ENCODE peak calls at places on chromosomes 5 and 9, in nine cellular contexts. One of them, this sample, is unnamed. For H3K27me3, the result is how much of the 10 kb centered on the place peaks cover.

GRCh38 chr9:83583151-83584014 is 39.6 kb upstream of the IDNK start:
- DNase-seq in adipocyte: peak
- DNase-seq in astrocyte: peak
- DNase-seq in endodermal cell: peak
- DNase-seq in left lung: no peak
- DNase-seq in breast epithelium: no peak
- DNase-seq in left ventricle myocardium inferior: peak
- DNase-seq in right atrium auricular region: peak
- DNase-seq in CD8-positive, alpha-beta T cell: peak
- DNase-seq in this sample: peak

GRCh38 chr5:9533096-9533495 is 12.8 kb downstream of the SEMA5A start:
- DNase-seq in adipocyte: peak
- DNase-seq in astrocyte: peak
- DNase-seq in endodermal cell: no peak
- DNase-seq in left lung: no peak
- DNase-seq in breast epithelium: no peak
- DNase-seq in left ventricle myocardium inferior: no peak
- DNase-seq in right atrium auricular region: no peak
- DNase-seq in CD8-positive, alpha-beta T cell: no peak
- DNase-seq in this sample: no peak

GRCh38 chr5:137667341-137667740 is 68.5 kb downstream of the KLHL3 start:
- DNase-seq in adipocyte: no peak
- DNase-seq in astrocyte: peak
- DNase-seq in endodermal cell: no peak
- DNase-seq in left lung: no peak
- DNase-seq in breast epithelium: no peak
- DNase-seq in left ventricle myocardium inferior: no peak
- DNase-seq in right atrium auricular region: no peak
- DNase-seq in CD8-positive, alpha-beta T cell: no peak
- DNase-seq in this sample: no peak

GRCh38 chr5:126863402-126863801 is 86.5 kb downstream of the LMNB1 start:
- DNase-seq in adipocyte: no peak
- DNase-seq in astrocyte: no peak
- DNase-seq in endodermal cell: no peak
- DNase-seq in left lung: no peak
- DNase-seq in breast epithelium: no peak
- DNase-seq in left ventricle myocardium inferior: no peak
- DNase-seq in right atrium auricular region: no peak
- DNase-seq in CD8-positive, alpha-beta T cell: no peak
- DNase-seq in this sample: no peak

GRCh38 chr5:132298305-132298704 is 4.1 kb downstream of the SLC22A4 start:
- DNase-seq in adipocyte: peak
- DNase-seq in astrocyte: no peak
- DNase-seq in endodermal cell: no peak
- DNase-seq in left lung: no peak
- DNase-seq in breast epithelium: no peak
- DNase-seq in left ventricle myocardium inferior: no peak
- DNase-seq in right atrium auricular region: no peak
- DNase-seq in CD8-positive, alpha-beta T cell: no peak
- DNase-seq in this sample: no peak

GRCh38 chr5:151125421-151125820 is 32.2 kb downstream of the ANXA6 start:
- DNase-seq in adipocyte: no peak
- DNase-seq in astrocyte: no peak
- DNase-seq in endodermal cell: no peak
- DNase-seq in left lung: no peak
- DNase-seq in breast epithelium: no peak
- DNase-seq in left ventricle myocardium inferior: no peak
- DNase-seq in right atrium auricular region: no peak
- DNase-seq in CD8-positive, alpha-beta T cell: no peak
- DNase-seq in this sample: no peak

GRCh38 chr5:148998174-148998797 is 64.6 kb downstream of the SH3TC2 start:
- DNase-seq in adipocyte: peak
- DNase-seq in astrocyte: peak
- DNase-seq in endodermal cell: peak
- DNase-seq in left lung: no peak
- DNase-seq in breast epithelium: no peak
- DNase-seq in left ventricle myocardium inferior: no peak
- DNase-seq in right atrium auricular region: no peak
- DNase-seq in CD8-positive, alpha-beta T cell: no peak
- DNase-seq in this sample: no peak

GRCh38 chr9:124198948-124199347 is 58.8 kb upstream of the NEK6 start:
- DNase-seq in adipocyte: no peak
- DNase-seq in astrocyte: no peak
- DNase-seq in endodermal cell: peak
- DNase-seq in left lung: no peak
- DNase-seq in breast epithelium: peak
- DNase-seq in left ventricle myocardium inferior: no peak
- DNase-seq in right atrium auricular region: no peak
- DNase-seq in CD8-positive, alpha-beta T cell: no peak
- DNase-seq in this sample: no peak

GRCh38 chr5:58871648-58872242 is 288.9 kb downstream of the RAB3C start:
- DNase-seq in adipocyte: peak
- DNase-seq in astrocyte: no peak
- DNase-seq in endodermal cell: peak
- DNase-seq in left lung: no peak
- DNase-seq in breast epithelium: no peak
- DNase-seq in left ventricle myocardium inferior: no peak
- DNase-seq in right atrium auricular region: no peak
- DNase-seq in CD8-positive, alpha-beta T cell: no peak
- DNase-seq in this sample: peak

GRCh38 chr5:37495668-37496067 is 116.5 kb downstream of the WDR70 start:
- DNase-seq in adipocyte: peak
- DNase-seq in astrocyte: peak
- DNase-seq in endodermal cell: no peak
- DNase-seq in left lung: no peak
- DNase-seq in breast epithelium: no peak
- DNase-seq in left ventricle myocardium inferior: no peak
- DNase-seq in right atrium auricular region: no peak
- DNase-seq in CD8-positive, alpha-beta T cell: no peak
- DNase-seq in this sample: no peak

GRCh38 chr5:109316631-109317030 is 93.1 kb downstream of the PJA2 start:
- DNase-seq in adipocyte: no peak
- DNase-seq in astrocyte: peak
- DNase-seq in endodermal cell: no peak
- DNase-seq in left lung: no peak
- DNase-seq in breast epithelium: no peak
- DNase-seq in left ventricle myocardium inferior: no peak
- DNase-seq in right atrium auricular region: no peak
- DNase-seq in CD8-positive, alpha-beta T cell: no peak
- DNase-seq in this sample: no peak

GRCh38 chr5:334903-335739 is 13.6 kb downstream of the AHRR start:
- DNase-seq in adipocyte: no peak
- DNase-seq in astrocyte: no peak
- DNase-seq in endodermal cell: peak
- DNase-seq in left lung: no peak
- DNase-seq in breast epithelium: no peak
- DNase-seq in left ventricle myocardium inferior: no peak
- DNase-seq in right atrium auricular region: no peak
- DNase-seq in CD8-positive, alpha-beta T cell: no peak
- DNase-seq in this sample: peak

GRCh38 chr5:17252543-17252942 is 35.1 kb downstream of the BASP1 start:
- DNase-seq in adipocyte: peak
- DNase-seq in astrocyte: peak
- DNase-seq in endodermal cell: no peak
- DNase-seq in left lung: no peak
- DNase-seq in breast epithelium: no peak
- DNase-seq in left ventricle myocardium inferior: no peak
- DNase-seq in right atrium auricular region: no peak
- DNase-seq in CD8-positive, alpha-beta T cell: no peak
- DNase-seq in this sample: no peak

GRCh38 chr9:80968611-80969010 is 720.7 kb downstream of the TLE1 start:
- DNase-seq in adipocyte: peak
- DNase-seq in astrocyte: peak
- DNase-seq in endodermal cell: no peak
- DNase-seq in left lung: no peak
- DNase-seq in breast epithelium: no peak
- DNase-seq in left ventricle myocardium inferior: no peak
- DNase-seq in right atrium auricular region: no peak
- DNase-seq in CD8-positive, alpha-beta T cell: no peak
- DNase-seq in this sample: no peak

GRCh38 chr9:87678650-87679355 is 47.1 kb upstream of the CTSL start:
- DNase-seq in adipocyte: peak
- DNase-seq in astrocyte: peak
- DNase-seq in endodermal cell: peak
- DNase-seq in left lung: no peak
- DNase-seq in breast epithelium: no peak
- DNase-seq in left ventricle myocardium inferior: peak
- DNase-seq in right atrium auricular region: peak
- DNase-seq in CD8-positive, alpha-beta T cell: peak
- DNase-seq in this sample: no peak

GRCh38 chr5:68460147-68460760 is 244.7 kb downstream of the PIK3R1 start:
- DNase-seq in adipocyte: peak
- DNase-seq in astrocyte: peak
- DNase-seq in endodermal cell: peak
- DNase-seq in left lung: no peak
- DNase-seq in breast epithelium: no peak
- DNase-seq in left ventricle myocardium inferior: no peak
- DNase-seq in right atrium auricular region: no peak
- DNase-seq in CD8-positive, alpha-beta T cell: peak
- DNase-seq in this sample: no peak

GRCh38 chr5:36027066-36027465 is 35.9 kb upstream of the UGT3A1 start:
- DNase-seq in adipocyte: no peak
- DNase-seq in astrocyte: no peak
- DNase-seq in endodermal cell: no peak
- DNase-seq in left lung: no peak
- DNase-seq in breast epithelium: no peak
- DNase-seq in left ventricle myocardium inferior: no peak
- DNase-seq in right atrium auricular region: no peak
- DNase-seq in CD8-positive, alpha-beta T cell: no peak
- DNase-seq in this sample: no peak

GRCh38 chr5:36031223-36031622 is 35.5 kb downstream of the UGT3A2 start:
- DNase-seq in adipocyte: no peak
- DNase-seq in astrocyte: no peak
- DNase-seq in endodermal cell: no peak
- DNase-seq in left lung: no peak
- DNase-seq in breast epithelium: no peak
- DNase-seq in left ventricle myocardium inferior: no peak
- DNase-seq in right atrium auricular region: no peak
- DNase-seq in CD8-positive, alpha-beta T cell: no peak
- DNase-seq in this sample: no peak

GRCh38 chr5:36029914-36030313 is 36.8 kb downstream of the UGT3A2 start:
- DNase-seq in adipocyte: no peak
- DNase-seq in astrocyte: no peak
- DNase-seq in endodermal cell: no peak
- DNase-seq in left lung: no peak
- DNase-seq in breast epithelium: no peak
- DNase-seq in left ventricle myocardium inferior: no peak
- DNase-seq in right atrium auricular region: no peak
- DNase-seq in CD8-positive, alpha-beta T cell: no peak
- DNase-seq in this sample: no peak

GRCh38 chr5:36027711-36028110 is 36.5 kb upstream of the UGT3A1 start:
- DNase-seq in adipocyte: no peak
- DNase-seq in astrocyte: no peak
- DNase-seq in endodermal cell: no peak
- DNase-seq in left lung: no peak
- DNase-seq in breast epithelium: no peak
- DNase-seq in left ventricle myocardium inferior: no peak
- DNase-seq in right atrium auricular region: no peak
- DNase-seq in CD8-positive, alpha-beta T cell: no peak
- DNase-seq in this sample: no peak

GRCh38 chr5:36028816-36029465 is 37.7 kb downstream of the UGT3A2 start:
- DNase-seq in adipocyte: no peak
- DNase-seq in astrocyte: no peak
- DNase-seq in endodermal cell: no peak
- DNase-seq in left lung: no peak
- DNase-seq in breast epithelium: no peak
- DNase-seq in left ventricle myocardium inferior: no peak
- DNase-seq in right atrium auricular region: no peak
- DNase-seq in CD8-positive, alpha-beta T cell: no peak
- DNase-seq in this sample: no peak
- H3K27me3 ChIP-seq in adipocyte: under half
- H3K27me3 ChIP-seq in astrocyte: under half
- H3K27me3 ChIP-seq in endodermal cell: under half
- H3K27me3 ChIP-seq in left lung: under half
- H3K27me3 ChIP-seq in breast epithelium: under half
- H3K27me3 ChIP-seq in left ventricle myocardium inferior: under half
- H3K27me3 ChIP-seq in right atrium auricular region: under half
- H3K27me3 ChIP-seq in CD8-positive, alpha-beta T cell: under half
- H3K27me3 ChIP-seq in this sample: under half

GRCh38 chr9:13957089-13957488 is 356.9 kb downstream of the NFIB start:
- DNase-seq in adipocyte: no peak
- DNase-seq in astrocyte: no peak
- DNase-seq in endodermal cell: no peak
- DNase-seq in left lung: no peak
- DNase-seq in breast epithelium: no peak
- DNase-seq in left ventricle myocardium inferior: no peak
- DNase-seq in right atrium auricular region: no peak
- DNase-seq in CD8-positive, alpha-beta T cell: no peak
- DNase-seq in this sample: no peak
- H3K27me3 ChIP-seq in adipocyte: under half
- H3K27me3 ChIP-seq in astrocyte: under half
- H3K27me3 ChIP-seq in endodermal cell: under half
- H3K27me3 ChIP-seq in left lung: under half
- H3K27me3 ChIP-seq in breast epithelium: under half
- H3K27me3 ChIP-seq in left ventricle myocardium inferior: under half
- H3K27me3 ChIP-seq in right atrium auricular region: under half
- H3K27me3 ChIP-seq in CD8-positive, alpha-beta T cell: under half
- H3K27me3 ChIP-seq in this sample: under half

DNA sequence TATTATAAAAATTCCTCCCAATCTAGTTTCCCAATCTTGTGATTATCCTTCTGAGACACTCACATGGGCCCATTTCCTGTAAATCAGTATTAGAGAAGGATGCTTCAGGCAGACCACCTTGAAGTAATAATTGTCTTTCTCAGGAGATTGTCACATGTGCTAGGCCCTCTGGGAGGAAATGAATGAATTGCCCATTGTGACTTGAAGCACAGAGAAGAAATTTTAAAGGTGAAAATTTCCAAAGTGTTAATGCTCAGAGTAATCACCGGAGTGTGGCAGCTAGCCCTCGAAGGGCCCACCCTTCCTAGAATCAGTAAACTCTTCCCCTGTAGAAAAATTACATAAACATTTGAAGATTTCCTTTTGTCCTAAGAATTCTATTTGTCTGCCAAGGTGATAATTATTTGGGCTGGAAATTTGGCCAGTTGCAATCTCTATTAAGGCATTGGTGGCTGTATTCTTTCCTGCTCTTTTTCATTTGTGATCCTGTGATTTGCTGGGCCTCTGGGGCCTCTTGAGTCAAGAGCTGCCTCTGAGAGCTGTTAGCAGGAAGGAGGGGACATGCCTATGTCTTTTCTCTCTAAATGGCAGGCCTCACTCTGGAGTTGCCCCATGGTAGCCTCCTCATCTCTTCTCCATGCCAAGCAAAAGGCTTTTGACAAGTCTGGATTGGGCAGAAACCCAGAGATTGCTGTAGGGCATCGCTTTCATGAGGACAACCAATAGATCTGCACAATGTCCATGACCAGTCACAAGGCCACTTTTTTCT is 371.5 kb upstream of the ACTBL2 start:
- DNase-seq in adipocyte: no peak
- DNase-seq in astrocyte: no peak
- DNase-seq in endodermal cell: no peak
- DNase-seq in left lung: no peak
- DNase-seq in breast epithelium: no peak
- DNase-seq in left ventricle myocardium inferior: no peak
- DNase-seq in right atrium auricular region: no peak
- DNase-seq in CD8-positive, alpha-beta T cell: no peak
- DNase-seq in this sample: no peak
- H3K27me3 ChIP-seq in adipocyte: under half
- H3K27me3 ChIP-seq in astrocyte: under half
- H3K27me3 ChIP-seq in endodermal cell: under half
- H3K27me3 ChIP-seq in left lung: under half
- H3K27me3 ChIP-seq in breast epithelium: under half
- H3K27me3 ChIP-seq in left ventricle myocardium inferior: under half
- H3K27me3 ChIP-seq in right atrium auricular region: under half
- H3K27me3 ChIP-seq in CD8-positive, alpha-beta T cell: under half
- H3K27me3 ChIP-seq in this sample: under half

GRCh38 chr9:133699546-133699945 is 38.6 kb downstream of the SARDH start:
- DNase-seq in adipocyte: no peak
- DNase-seq in astrocyte: no peak
- DNase-seq in endodermal cell: no peak
- DNase-seq in left lung: no peak
- DNase-seq in breast epithelium: no peak
- DNase-seq in left ventricle myocardium inferior: no peak
- DNase-seq in right atrium auricular region: no peak
- DNase-seq in CD8-positive, alpha-beta T cell: no peak
- DNase-seq in this sample: no peak
- H3K27me3 ChIP-seq in adipocyte: under half
- H3K27me3 ChIP-seq in astrocyte: under half
- H3K27me3 ChIP-seq in endodermal cell: under half
- H3K27me3 ChIP-seq in left lung: under half
- H3K27me3 ChIP-seq in breast epithelium: under half
- H3K27me3 ChIP-seq in left ventricle myocardium inferior: half or more
- H3K27me3 ChIP-seq in right atrium auricular region: under half
- H3K27me3 ChIP-seq in CD8-positive, alpha-beta T cell: under half
- H3K27me3 ChIP-seq in this sample: under half

This sample was measured in pancreas.